ENCODE peak calls at places on chromosomes 5 and 9, in seven cellular contexts. N is AG04450, Y is pancreas, C is heart left ventricle, L is mesendoderm, V is brain microvascular endothelial cell, P is tibial nerve. G is an unnamed sample.

GRCh38 chr9:123718188-123718587 is 211.7 kb downstream of the DENND1A start:
- DNase-seq in N (no peak), Y (no peak), C (no peak), L (no peak), V (no peak), P (no peak), G (no peak)

GRCh38 chr5:53792338-53792737 is 231.9 kb downstream of the NDUFS4 start:
- DNase-seq in N (no peak), Y (no peak), C (no peak), L (no peak), V (no peak), P (no peak), G (no peak)

GRCh38 chr9:94761506-94761905 is 35.0 kb downstream of the AOPEP start:
- DNase-seq in N (no peak), Y (no peak), C (no peak), L (no peak), V (no peak), P (no peak), G (no peak)

GRCh38 chr5:40587284-40587882 is 92.3 kb upstream of the PTGER4 start:
- DNase-seq in N (no peak), Y (no peak), C (no peak), L (peak; percentile 6), V (no peak), P (no peak), G (no peak)

GRCh38 chr9:136059321-136059791 is 35.7 kb downstream of the NACC2 start:
- DNase-seq in N (no peak), Y (no peak), C (no peak), L (no peak), V (no peak), P (no peak), G (no peak)

GRCh38 chr9:33329996-33330395 is 39.7 kb downstream of the NFX1 start:
- DNase-seq in N (no peak), Y (no peak), C (no peak), L (no peak), V (peak; percentile 65), P (no peak), G (no peak)

GRCh38 chr9:121654497-121655140 is 3.2 kb downstream of the DAB2IP start:
- DNase-seq in N (no peak), Y (peak; percentile 40), C (no peak), L (no peak), V (no peak), P (no peak), G (no peak)

GRCh38 chr9:96522371-96522770 is 72.4 kb downstream of the HABP4 start:
- DNase-seq in N (no peak), Y (no peak), C (no peak), L (no peak), V (no peak), P (no peak), G (no peak)

GRCh38 chr5:133552925-133553525 is 59.3 kb downstream of the FSTL4 start:
- DNase-seq in N (no peak), Y (peak; percentile 77), C (no peak), L (peak; percentile 80), V (peak; percentile 30), P (peak; percentile 18), G (no peak)

GRCh38 chr5:80483636-80484232 is 4.2 kb upstream of the FAM151B start:
- DNase-seq in N (no peak), Y (no peak), C (no peak), L (no peak), V (no peak), P (no peak), G (no peak)

GRCh38 chr5:109649371-109649770 is 40.4 kb upstream of the MAN2A1 start:
- DNase-seq in N (no peak), Y (no peak), C (no peak), L (no peak), V (no peak), P (no peak), G (no peak)

GRCh38 chr9:68949271-68950000 is 64.5 kb downstream of the PRKACG start:
- DNase-seq in N (no peak), Y (no peak), C (no peak), L (no peak), V (no peak), P (no peak), G (no peak)

GRCh38 chr5:102921341-102922047 is 166.4 kb downstream of the PAM start:
- DNase-seq in N (no peak), Y (no peak), C (no peak), L (no peak), V (no peak), P (no peak), G (no peak)

DNA sequence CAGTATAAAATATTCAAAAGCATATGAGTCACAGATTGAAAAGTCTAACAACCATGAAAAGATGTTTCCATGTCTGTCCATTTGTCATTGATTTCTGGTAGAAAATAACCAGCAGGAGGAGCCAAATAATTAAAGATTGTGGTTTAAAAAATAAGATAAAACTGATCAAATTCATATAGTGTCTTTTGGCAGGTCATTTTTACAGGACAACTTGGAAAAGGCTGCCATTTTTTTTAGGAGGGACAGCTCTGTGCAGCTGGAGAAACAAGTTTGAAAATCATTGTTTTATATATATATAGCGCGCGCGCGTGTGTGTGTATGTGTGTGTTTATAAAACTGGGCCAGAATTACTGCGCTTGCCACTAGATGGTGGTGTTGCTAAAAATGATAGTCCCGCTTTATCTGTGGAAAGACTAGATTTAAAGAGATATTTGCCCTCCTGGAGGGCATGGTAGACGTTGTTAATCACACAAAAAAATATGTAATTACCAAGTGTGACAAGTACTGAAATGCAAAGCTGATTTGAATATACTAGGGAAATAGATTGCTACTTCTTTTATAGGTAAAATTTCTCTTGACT is 1.3 kb upstream of the TRMO start:
- DNase-seq in N (peak; percentile 53), Y (peak; percentile 65), C (peak; percentile 57), L (peak; percentile 78), V (peak; percentile 84), P (peak; percentile 94), G (peak; percentile 48)
- H3K27ac ChIP-seq in N (no peak overlapping the region), Y (no peak overlapping the region), C (peak overlapping the region; percentile 89), L (no peak overlapping the region), V (no peak overlapping the region), P (peak overlapping the region; percentile 98), G (peak overlapping the region; percentile 100)

GRCh38 chr5:113776168-113776567 is 262.7 kb downstream of the YTHDC2 start:
- DNase-seq in N (no peak), Y (no peak), C (no peak), L (peak; percentile 25), V (no peak), P (no peak), G (no peak)
- H3K27ac ChIP-seq in N (no peak overlapping the region), Y (no peak overlapping the region), C (no peak overlapping the region), L (no peak overlapping the region), V (no peak overlapping the region), P (no peak overlapping the region), G (no peak overlapping the region)

GRCh38 chr5:177126771-177127170 is 6.8 kb upstream of the NSD1 start:
- DNase-seq in N (no peak), Y (no peak), C (no peak), L (no peak), V (no peak), P (no peak), G (no peak)

GRCh38 chr5:177123789-177124485 is 9.6 kb upstream of the NSD1 start:
- DNase-seq in N (no peak), Y (no peak), C (no peak), L (no peak), V (no peak), P (no peak), G (no peak)

GRCh38 chr5:177124486-177124991 is 9.0 kb upstream of the NSD1 start:
- DNase-seq in N (no peak), Y (no peak), C (no peak), L (peak; percentile 86), V (no peak), P (no peak), G (no peak)

GRCh38 chr5:177117441-177118045 is 16.0 kb upstream of the NSD1 start:
- DNase-seq in N (no peak), Y (no peak), C (no peak), L (no peak), V (no peak), P (no peak), G (no peak)

DNA sequence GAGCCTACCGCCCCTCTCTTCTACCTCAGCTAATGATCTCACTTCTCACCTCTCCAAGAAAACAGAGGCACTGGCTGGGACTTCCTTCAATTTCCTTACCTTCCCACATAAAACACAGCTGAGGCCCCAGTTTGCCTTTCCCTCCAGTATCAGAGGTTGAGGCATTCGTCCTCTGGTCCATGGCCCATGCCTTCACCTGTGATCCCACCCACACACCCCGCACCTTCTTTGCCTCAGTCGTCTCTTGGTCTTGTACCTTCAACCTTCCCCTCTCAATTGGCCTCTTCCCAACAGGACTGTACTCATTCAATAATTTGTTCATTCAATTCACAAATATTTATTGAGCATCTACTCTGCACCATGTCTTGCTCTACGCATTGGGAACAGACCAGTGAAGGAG is 11.0 kb upstream of the NSD1 start:
- DNase-seq in N (no peak), Y (no peak), C (no peak), L (no peak), V (no peak), P (no peak), G (no peak)
- H3K27ac ChIP-seq in N (no peak overlapping the region), Y (no peak overlapping the region), C (no peak overlapping the region), L (no peak overlapping the region), V (no peak overlapping the region), P (no peak overlapping the region), G (no peak overlapping the region)

GRCh38 chr9:111967621-111968020 is 71.0 kb downstream of the UGCG start:
- DNase-seq in N (no peak), Y (no peak), C (no peak), L (no peak), V (no peak), P (no peak), G (no peak)
- H3K27ac ChIP-seq in N (no peak overlapping the region), Y (no peak overlapping the region), C (no peak overlapping the region), L (no peak overlapping the region), V (no peak overlapping the region), P (no peak overlapping the region), G (no peak overlapping the region)

DNA sequence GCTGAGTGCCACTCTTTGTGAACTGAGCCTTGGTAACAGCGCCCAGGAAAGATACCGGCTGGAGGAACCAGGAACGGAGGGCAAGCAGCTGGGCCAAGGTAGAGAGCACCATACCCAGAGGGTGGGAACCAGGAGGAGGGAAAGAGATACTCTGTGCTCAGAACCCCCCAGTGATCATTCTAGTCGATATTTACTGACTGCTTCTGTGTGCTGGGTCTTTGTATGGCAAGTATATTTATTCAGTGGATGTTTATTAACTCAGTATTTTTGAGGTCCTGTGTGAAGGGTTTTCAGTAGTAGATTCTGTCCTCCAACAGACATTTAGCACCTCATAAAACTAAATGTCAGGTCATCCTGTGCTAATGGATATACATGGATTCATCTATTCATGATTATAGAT is 62.3 kb upstream of the RARS1 start:
- DNase-seq in N (no peak), Y (no peak), C (no peak), L (no peak), V (no peak), P (no peak), G (no peak)
- H3K27ac ChIP-seq in N (no peak overlapping the region), Y (no peak overlapping the region), C (no peak overlapping the region), L (no peak overlapping the region), V (no peak overlapping the region), P (no peak overlapping the region), G (no peak overlapping the region)

GRCh38 chr9:128882677-128883590 is 1.0 kb downstream of the LRRC8A start:
- DNase-seq in N (no peak), Y (no peak), C (no peak), L (peak; percentile 68), V (no peak), P (no peak), G (no peak)
- H3K27ac ChIP-seq in N (peak overlapping the region; percentile 66), Y (peak overlapping the region; percentile 85), C (peak overlapping the region; percentile 93), L (peak overlapping the region; percentile 74), V (peak overlapping the region; percentile 69), P (peak overlapping the region; percentile 98), G (peak overlapping the region; percentile 94)

GRCh38 chr5:147504001-147504400 is 5.9 kb downstream of the DPYSL3 start:
- DNase-seq in N (no peak), Y (no peak), C (peak; percentile 42), L (no peak), V (peak; percentile 34), P (no peak), G (no peak)
- H3K27ac ChIP-seq in N (no peak overlapping the region), Y (no peak overlapping the region), C (peak overlapping the region; percentile 67), L (no peak overlapping the region), V (no peak overlapping the region), P (no peak overlapping the region), G (no peak overlapping the region)